ENCODE peak calls at places on chromosome 7, in four cellular contexts. One of them, this sample, is unnamed.

GRCh38 chr7:142348921-142349401 is 91.1 kb upstream of the PRSS58 start:
- DNase-seq in H9: no peak
- DNase-seq in neural crest cell: no peak
- DNase-seq in left ventricle myocardium inferior: no peak
- DNase-seq in this sample: no peak

GRCh38 chr7:158389514-158390425 is 197.9 kb downstream of the PTPRN2 start:
- DNase-seq in H9: no peak
- DNase-seq in neural crest cell: no peak
- DNase-seq in left ventricle myocardium inferior: no peak
- DNase-seq in this sample: no peak

GRCh38 chr7:80548790-80549530 is 37.1 kb upstream of the GNAT3 start:
- DNase-seq in H9: no peak
- DNase-seq in neural crest cell: no peak
- DNase-seq in left ventricle myocardium inferior: no peak
- DNase-seq in this sample: no peak

GRCh38 chr7:65287023-65287422 is 86.6 kb upstream of the ZNF92 start:
- DNase-seq in H9: no peak
- DNase-seq in neural crest cell: no peak
- DNase-seq in left ventricle myocardium inferior: no peak
- DNase-seq in this sample: no peak

GRCh38 chr7:113873554-113874151 is 45.2 kb downstream of the PPP1R3A start:
- DNase-seq in H9: no peak
- DNase-seq in neural crest cell: no peak
- DNase-seq in left ventricle myocardium inferior: no peak
- DNase-seq in this sample: no peak

GRCh38 chr7:1431644-1432380 is 27.5 kb downstream of the MICALL2 start:
- DNase-seq in H9: no peak
- DNase-seq in neural crest cell: no peak
- DNase-seq in left ventricle myocardium inferior: no peak
- DNase-seq in this sample: no peak

GRCh38 chr7:38694326-38694725 is 63.2 kb upstream of the AMPH start:
- DNase-seq in H9: no peak
- DNase-seq in neural crest cell: no peak
- DNase-seq in left ventricle myocardium inferior: no peak
- DNase-seq in this sample: no peak

GRCh38 chr7:24882989-24883631 is 96.9 kb downstream of the OSBPL3 start:
- DNase-seq in H9: no peak
- DNase-seq in neural crest cell: no peak
- DNase-seq in left ventricle myocardium inferior: peak; percentile 69
- DNase-seq in this sample: no peak

GRCh38 chr7:117143580-117143979 is 179.3 kb downstream of the WNT2 start:
- DNase-seq in H9: no peak
- DNase-seq in neural crest cell: no peak
- DNase-seq in left ventricle myocardium inferior: no peak
- DNase-seq in this sample: no peak

GRCh38 chr7:2640858-2641257 is 9.1 kb downstream of the TTYH3 start:
- DNase-seq in H9: no peak
- DNase-seq in neural crest cell: no peak
- DNase-seq in left ventricle myocardium inferior: no peak
- DNase-seq in this sample: no peak

GRCh38 chr7:51350195-51350896 is 33.7 kb upstream of the COBL start:
- DNase-seq in H9: no peak
- DNase-seq in neural crest cell: no peak
- DNase-seq in left ventricle myocardium inferior: no peak
- DNase-seq in this sample: peak; percentile 63

GRCh38 chr7:111413796-111414195 is 148.5 kb downstream of the IMMP2L start:
- DNase-seq in H9: peak; percentile 65
- DNase-seq in neural crest cell: no peak
- DNase-seq in left ventricle myocardium inferior: peak; percentile 24
- DNase-seq in this sample: no peak

GRCh38 chr7:16035392-16035791 is 348.9 kb upstream of the MEOX2 start:
- DNase-seq in H9: no peak
- DNase-seq in neural crest cell: no peak
- DNase-seq in left ventricle myocardium inferior: no peak
- DNase-seq in this sample: no peak

GRCh38 chr7:83732305-83732704 is 83.4 kb upstream of the SEMA3E start:
- DNase-seq in H9: no peak
- DNase-seq in neural crest cell: no peak
- DNase-seq in left ventricle myocardium inferior: no peak
- DNase-seq in this sample: no peak

GRCh38 chr7:137967143-137968018 is 34.5 kb downstream of the CREB3L2 start:
- DNase-seq in H9: peak; percentile 36
- DNase-seq in neural crest cell: no peak
- DNase-seq in left ventricle myocardium inferior: no peak
- DNase-seq in this sample: no peak

GRCh38 chr7:2242541-2243482 is 786 bp downstream of the NUDT1 start:
- DNase-seq in H9: peak; percentile 59
- DNase-seq in neural crest cell: no peak
- DNase-seq in left ventricle myocardium inferior: no peak
- DNase-seq in this sample: no peak

GRCh38 chr7:104240400-104240799 is 32.6 kb upstream of the ORC5 start:
- DNase-seq in H9: no peak
- DNase-seq in neural crest cell: no peak
- DNase-seq in left ventricle myocardium inferior: no peak
- DNase-seq in this sample: no peak

DNA sequence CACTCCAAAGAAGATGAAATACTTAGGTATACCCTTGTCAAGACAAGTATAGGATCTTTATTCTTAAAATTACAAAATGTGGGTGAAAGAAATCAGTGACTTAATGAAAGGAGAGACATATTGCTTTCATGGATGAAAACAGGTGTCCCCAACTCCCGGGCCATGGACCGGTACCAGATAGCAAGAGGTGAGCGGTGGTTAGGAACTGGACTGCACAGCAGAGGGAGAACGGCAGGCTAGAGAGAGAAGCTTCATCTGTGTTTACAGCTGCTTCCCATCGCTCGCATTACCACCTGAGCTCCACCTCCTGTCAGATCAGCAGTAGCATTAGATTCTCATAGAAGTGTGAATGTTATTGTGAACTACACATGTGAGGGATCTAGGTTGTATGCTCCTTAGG is 408.9 kb downstream of the CALN1 start:
- DNase-seq in H9: no peak
- DNase-seq in neural crest cell: no peak
- DNase-seq in left ventricle myocardium inferior: no peak
- DNase-seq in this sample: peak; percentile 27
- TF ChIP-seq CTCF in H9: no peak
- TF ChIP-seq CTCF in neural crest cell: no peak
- TF ChIP-seq CTCF in left ventricle myocardium inferior: no peak
- TF ChIP-seq CTCF in this sample: no peak

GRCh38 chr7:73352784-73353183 is 24.8 kb downstream of the FKBP6 start:
- DNase-seq in H9: no peak
- DNase-seq in neural crest cell: no peak
- DNase-seq in left ventricle myocardium inferior: no peak
- DNase-seq in this sample: no peak
- TF ChIP-seq CTCF in H9: no peak
- TF ChIP-seq CTCF in neural crest cell: no peak
- TF ChIP-seq CTCF in left ventricle myocardium inferior: no peak
- TF ChIP-seq CTCF in this sample: no peak

GRCh38 chr7:79540592-79540991 is 87.1 kb upstream of the MAGI2 start:
- DNase-seq in H9: no peak
- DNase-seq in neural crest cell: no peak
- DNase-seq in left ventricle myocardium inferior: no peak
- DNase-seq in this sample: no peak
- TF ChIP-seq CTCF in H9: no peak
- TF ChIP-seq CTCF in neural crest cell: no peak
- TF ChIP-seq CTCF in left ventricle myocardium inferior: no peak
- TF ChIP-seq CTCF in this sample: no peak

GRCh38 chr7:17098515-17098914 is 199.9 kb upstream of the AHR start:
- DNase-seq in H9: no peak
- DNase-seq in neural crest cell: no peak
- DNase-seq in left ventricle myocardium inferior: no peak
- DNase-seq in this sample: no peak
- TF ChIP-seq CTCF in H9: no peak
- TF ChIP-seq CTCF in neural crest cell: no peak
- TF ChIP-seq CTCF in left ventricle myocardium inferior: no peak
- TF ChIP-seq CTCF in this sample: no peak

GRCh38 chr7:106309352-106309751 is 24.6 kb upstream of the NAMPT start:
- DNase-seq in H9: no peak
- DNase-seq in neural crest cell: no peak
- DNase-seq in left ventricle myocardium inferior: no peak
- DNase-seq in this sample: no peak
- TF ChIP-seq CTCF in H9: no peak
- TF ChIP-seq CTCF in neural crest cell: no peak
- TF ChIP-seq CTCF in left ventricle myocardium inferior: no peak
- TF ChIP-seq CTCF in this sample: no peak

GRCh38 chr7:140671966-140672365 is 779 bp upstream of the ADCK2 start:
- DNase-seq in H9: peak; percentile 48
- DNase-seq in neural crest cell: no peak
- DNase-seq in left ventricle myocardium inferior: no peak
- DNase-seq in this sample: no peak

GRCh38 chr7:140673770-140674155 is 1.0 kb downstream of the ADCK2 start:
- DNase-seq in H9: no peak
- DNase-seq in neural crest cell: no peak
- DNase-seq in left ventricle myocardium inferior: no peak
- DNase-seq in this sample: no peak

GRCh38 chr7:140674356-140674800 is 1.6 kb downstream of the ADCK2 start:
- DNase-seq in H9: no peak
- DNase-seq in neural crest cell: no peak
- DNase-seq in left ventricle myocardium inferior: no peak
- DNase-seq in this sample: no peak

GRCh38 chr7:140672382-140673062 is at the start of gene ADCK2:
- DNase-seq in H9: peak; percentile 74
- DNase-seq in neural crest cell: peak; percentile 24
- DNase-seq in left ventricle myocardium inferior: peak; percentile 64
- DNase-seq in this sample: no peak

DNA sequence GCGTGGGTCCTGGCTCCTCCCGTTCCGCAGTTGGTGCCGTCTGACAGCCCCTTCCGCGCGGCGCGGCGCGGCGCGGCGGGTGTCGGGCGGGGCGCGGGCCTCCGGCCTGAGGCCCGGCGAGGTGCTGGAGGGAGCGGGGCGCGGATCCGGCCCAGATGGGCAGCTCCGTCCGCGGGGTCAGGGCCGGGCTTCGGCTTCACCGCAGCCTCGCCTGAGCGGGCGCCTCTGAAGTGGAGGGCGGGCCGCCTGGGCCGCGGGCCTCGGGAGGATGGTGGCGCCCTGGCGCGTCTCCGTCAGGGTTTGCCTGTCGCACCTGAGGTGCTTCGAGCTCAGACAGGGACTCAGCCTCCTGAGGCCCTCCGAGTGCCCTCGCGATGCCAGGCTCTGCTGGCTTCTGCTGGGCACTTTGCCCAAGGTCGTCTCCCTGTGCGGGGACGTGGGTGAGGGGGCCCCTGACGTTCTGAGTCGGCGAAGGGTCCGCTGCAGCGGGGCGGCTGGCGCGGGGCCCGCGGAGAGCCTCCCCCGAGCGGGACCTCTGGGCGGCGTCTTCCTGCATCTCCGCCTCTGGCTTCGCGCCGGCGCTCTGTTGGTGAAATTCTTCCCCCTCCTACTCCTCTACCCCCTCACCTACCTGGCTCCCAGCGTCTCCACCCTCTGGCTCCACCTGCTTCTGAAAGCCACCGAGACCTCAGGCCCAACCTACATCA is 471 bp downstream of the ADCK2 start:
- DNase-seq in H9: peak; percentile 78
- DNase-seq in neural crest cell: peak; percentile 24
- DNase-seq in left ventricle myocardium inferior: peak; percentile 33
- DNase-seq in this sample: no peak
- TF ChIP-seq CTCF in H9: no peak
- TF ChIP-seq CTCF in neural crest cell: peak; percentile 33
- TF ChIP-seq CTCF in left ventricle myocardium inferior: no peak
- TF ChIP-seq CTCF in this sample: no peak

DNA sequence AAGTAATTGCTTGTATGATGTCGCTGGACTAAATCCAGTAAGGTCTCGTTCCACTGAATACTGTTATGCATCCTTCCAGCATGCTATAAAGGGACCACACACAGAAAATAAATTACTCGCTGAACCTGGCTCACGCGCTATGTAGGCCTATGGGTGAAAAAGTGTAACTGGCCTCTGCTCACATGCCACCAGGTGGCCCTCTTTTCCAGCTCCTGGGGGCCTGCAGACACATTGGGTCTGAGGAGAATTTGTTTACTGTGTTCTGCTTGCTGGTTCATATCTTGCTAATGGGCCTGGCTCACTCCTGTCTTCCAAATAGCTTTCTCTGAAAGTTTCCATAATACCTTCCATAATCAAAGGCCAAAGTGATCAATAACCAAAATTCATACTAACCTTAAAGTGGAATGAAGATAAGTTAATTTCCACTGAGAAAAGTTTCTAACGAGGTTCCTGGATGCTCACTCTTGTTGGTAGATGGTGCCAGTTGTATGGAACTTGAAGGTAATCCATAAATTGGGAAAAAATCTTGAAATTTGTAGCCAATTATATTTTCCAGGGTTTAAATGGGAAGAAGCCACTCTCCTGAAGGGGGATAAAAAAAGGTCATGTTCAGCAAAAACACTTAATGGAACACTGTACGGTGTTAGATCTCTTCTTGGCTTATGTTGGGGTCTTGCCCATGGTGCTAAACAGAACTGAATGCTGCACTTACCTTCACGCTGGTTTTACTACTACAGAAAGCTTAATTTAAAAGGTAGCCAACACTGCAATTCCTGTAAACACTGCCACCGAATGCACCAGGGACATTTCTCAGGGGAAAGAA is 27.0 kb upstream of the ZPBP start:
- DNase-seq in H9: peak; percentile 64
- DNase-seq in neural crest cell: no peak
- DNase-seq in left ventricle myocardium inferior: no peak
- DNase-seq in this sample: no peak
- TF ChIP-seq CTCF in H9: peak; percentile 79
- TF ChIP-seq CTCF in neural crest cell: peak; percentile 37
- TF ChIP-seq CTCF in left ventricle myocardium inferior: no peak
- TF ChIP-seq CTCF in this sample: no peak

GRCh38 chr7:5177060-5177459 is 13.0 kb upstream of the WIPI2 start:
- DNase-seq in H9: no peak
- DNase-seq in neural crest cell: no peak
- DNase-seq in left ventricle myocardium inferior: peak; percentile 76
- DNase-seq in this sample: no peak
- TF ChIP-seq CTCF in H9: no peak
- TF ChIP-seq CTCF in neural crest cell: no peak
- TF ChIP-seq CTCF in left ventricle myocardium inferior: no peak
- TF ChIP-seq CTCF in this sample: no peak

GRCh38 chr7:42886129-42886528 is 25.7 kb downstream of the C7orf25 start:
- DNase-seq in H9: no peak
- DNase-seq in neural crest cell: no peak
- DNase-seq in left ventricle myocardium inferior: no peak
- DNase-seq in this sample: no peak
- TF ChIP-seq CTCF in H9: peak; percentile 64
- TF ChIP-seq CTCF in neural crest cell: peak; percentile 65
- TF ChIP-seq CTCF in left ventricle myocardium inferior: peak; percentile 23
- TF ChIP-seq CTCF in this sample: peak; percentile 56